ENCODE peak calls at places on chromosomes 5 and 9, in five cellular contexts. One of them, this sample, is unnamed.
A peak's percentile ranks its signal among the peaks of the same experiment; 100 is the strongest.

GRCh38 chr9:68844623-68845612 is 139.9 kb downstream of the PIP5K1B start:
- DNase-seq in CD8-positive, alpha-beta memory T cell: no peak
- DNase-seq in activated CD4-positive, CD25-positive, alpha-beta regulatory T cell treated with anti-CD3 and anti-CD28 coated beads, Interleukin-2, amount 50 U/mL, for 72 hours: no peak
- DNase-seq in amniotic stem cell: no peak
- DNase-seq in heart right ventricle: peak; percentile 32
- DNase-seq in this sample: peak; percentile 57

GRCh38 chr5:138457532-138458275 is 7.6 kb upstream of the EGR1 start:
- DNase-seq in CD8-positive, alpha-beta memory T cell: no peak
- DNase-seq in activated CD4-positive, CD25-positive, alpha-beta regulatory T cell treated with anti-CD3 and anti-CD28 coated beads, Interleukin-2, amount 50 U/mL, for 72 hours: no peak
- DNase-seq in amniotic stem cell: no peak
- DNase-seq in heart right ventricle: no peak
- DNase-seq in this sample: no peak

GRCh38 chr9:77005216-77005615 is 14.2 kb upstream of the FOXB2 start:
- DNase-seq in CD8-positive, alpha-beta memory T cell: no peak
- DNase-seq in activated CD4-positive, CD25-positive, alpha-beta regulatory T cell treated with anti-CD3 and anti-CD28 coated beads, Interleukin-2, amount 50 U/mL, for 72 hours: no peak
- DNase-seq in amniotic stem cell: no peak
- DNase-seq in heart right ventricle: no peak
- DNase-seq in this sample: no peak

GRCh38 chr9:136361047-136361756 is 2.3 kb downstream of the DNLZ start:
- DNase-seq in CD8-positive, alpha-beta memory T cell: no peak
- DNase-seq in activated CD4-positive, CD25-positive, alpha-beta regulatory T cell treated with anti-CD3 and anti-CD28 coated beads, Interleukin-2, amount 50 U/mL, for 72 hours: no peak
- DNase-seq in amniotic stem cell: no peak
- DNase-seq in heart right ventricle: no peak
- DNase-seq in this sample: no peak

GRCh38 chr5:133407277-133407632 is 205.1 kb downstream of the FSTL4 start:
- DNase-seq in CD8-positive, alpha-beta memory T cell: no peak
- DNase-seq in activated CD4-positive, CD25-positive, alpha-beta regulatory T cell treated with anti-CD3 and anti-CD28 coated beads, Interleukin-2, amount 50 U/mL, for 72 hours: no peak
- DNase-seq in amniotic stem cell: no peak
- DNase-seq in heart right ventricle: no peak
- DNase-seq in this sample: no peak

GRCh38 chr5:54091416-54092130 is 218.8 kb downstream of the ARL15 start:
- DNase-seq in CD8-positive, alpha-beta memory T cell: no peak
- DNase-seq in activated CD4-positive, CD25-positive, alpha-beta regulatory T cell treated with anti-CD3 and anti-CD28 coated beads, Interleukin-2, amount 50 U/mL, for 72 hours: no peak
- DNase-seq in amniotic stem cell: no peak
- DNase-seq in heart right ventricle: peak; percentile 49
- DNase-seq in this sample: no peak

GRCh38 chr5:34509392-34509791 is 146.7 kb upstream of the RAI14 start:
- DNase-seq in CD8-positive, alpha-beta memory T cell: no peak
- DNase-seq in activated CD4-positive, CD25-positive, alpha-beta regulatory T cell treated with anti-CD3 and anti-CD28 coated beads, Interleukin-2, amount 50 U/mL, for 72 hours: no peak
- DNase-seq in amniotic stem cell: no peak
- DNase-seq in heart right ventricle: no peak
- DNase-seq in this sample: no peak

GRCh38 chr9:127292415-127292814 is 27.8 kb downstream of the GARNL3 start:
- DNase-seq in CD8-positive, alpha-beta memory T cell: no peak
- DNase-seq in activated CD4-positive, CD25-positive, alpha-beta regulatory T cell treated with anti-CD3 and anti-CD28 coated beads, Interleukin-2, amount 50 U/mL, for 72 hours: no peak
- DNase-seq in amniotic stem cell: no peak
- DNase-seq in heart right ventricle: no peak
- DNase-seq in this sample: no peak

GRCh38 chr5:44536650-44537260 is 147.5 kb upstream of the FGF10 start:
- DNase-seq in CD8-positive, alpha-beta memory T cell: no peak
- DNase-seq in activated CD4-positive, CD25-positive, alpha-beta regulatory T cell treated with anti-CD3 and anti-CD28 coated beads, Interleukin-2, amount 50 U/mL, for 72 hours: no peak
- DNase-seq in amniotic stem cell: no peak
- DNase-seq in heart right ventricle: no peak
- DNase-seq in this sample: no peak

GRCh38 chr9:78074385-78075291 is 43.0 kb upstream of the GNAQ start:
- DNase-seq in CD8-positive, alpha-beta memory T cell: peak; percentile 22
- DNase-seq in activated CD4-positive, CD25-positive, alpha-beta regulatory T cell treated with anti-CD3 and anti-CD28 coated beads, Interleukin-2, amount 50 U/mL, for 72 hours: no peak
- DNase-seq in amniotic stem cell: no peak
- DNase-seq in heart right ventricle: no peak
- DNase-seq in this sample: no peak

GRCh38 chr9:95715911-95716435 is 159.5 kb upstream of the ERCC6L2 start:
- DNase-seq in CD8-positive, alpha-beta memory T cell: no peak
- DNase-seq in activated CD4-positive, CD25-positive, alpha-beta regulatory T cell treated with anti-CD3 and anti-CD28 coated beads, Interleukin-2, amount 50 U/mL, for 72 hours: no peak
- DNase-seq in amniotic stem cell: no peak
- DNase-seq in heart right ventricle: no peak
- DNase-seq in this sample: no peak

GRCh38 chr5:176658817-176659216 is 11.5 kb downstream of the TSPAN17 start:
- DNase-seq in CD8-positive, alpha-beta memory T cell: peak; percentile 49
- DNase-seq in activated CD4-positive, CD25-positive, alpha-beta regulatory T cell treated with anti-CD3 and anti-CD28 coated beads, Interleukin-2, amount 50 U/mL, for 72 hours: no peak
- DNase-seq in amniotic stem cell: no peak
- DNase-seq in heart right ventricle: no peak
- DNase-seq in this sample: peak; percentile 35

GRCh38 chr9:14400658-14400995 is 86.7 kb upstream of the NFIB start:
- DNase-seq in CD8-positive, alpha-beta memory T cell: no peak
- DNase-seq in activated CD4-positive, CD25-positive, alpha-beta regulatory T cell treated with anti-CD3 and anti-CD28 coated beads, Interleukin-2, amount 50 U/mL, for 72 hours: no peak
- DNase-seq in amniotic stem cell: no peak
- DNase-seq in heart right ventricle: peak; percentile 15
- DNase-seq in this sample: no peak

GRCh38 chr9:20592673-20593072 is 29.6 kb downstream of the MLLT3 start:
- DNase-seq in CD8-positive, alpha-beta memory T cell: no peak
- DNase-seq in activated CD4-positive, CD25-positive, alpha-beta regulatory T cell treated with anti-CD3 and anti-CD28 coated beads, Interleukin-2, amount 50 U/mL, for 72 hours: no peak
- DNase-seq in amniotic stem cell: no peak
- DNase-seq in heart right ventricle: no peak
- DNase-seq in this sample: no peak

GRCh38 chr5:158819840-158820620 is 279.7 kb downstream of the EBF1 start:
- DNase-seq in CD8-positive, alpha-beta memory T cell: no peak
- DNase-seq in activated CD4-positive, CD25-positive, alpha-beta regulatory T cell treated with anti-CD3 and anti-CD28 coated beads, Interleukin-2, amount 50 U/mL, for 72 hours: no peak
- DNase-seq in amniotic stem cell: peak; percentile 13
- DNase-seq in heart right ventricle: no peak
- DNase-seq in this sample: no peak

GRCh38 chr5:45109062-45109461 is 300.3 kb downstream of the MRPS30 start:
- DNase-seq in CD8-positive, alpha-beta memory T cell: no peak
- DNase-seq in activated CD4-positive, CD25-positive, alpha-beta regulatory T cell treated with anti-CD3 and anti-CD28 coated beads, Interleukin-2, amount 50 U/mL, for 72 hours: no peak
- DNase-seq in amniotic stem cell: no peak
- DNase-seq in heart right ventricle: no peak
- DNase-seq in this sample: no peak

GRCh38 chr9:69221036-69221435 is 47.0 kb downstream of the TJP2 start:
- DNase-seq in CD8-positive, alpha-beta memory T cell: no peak
- DNase-seq in activated CD4-positive, CD25-positive, alpha-beta regulatory T cell treated with anti-CD3 and anti-CD28 coated beads, Interleukin-2, amount 50 U/mL, for 72 hours: no peak
- DNase-seq in amniotic stem cell: no peak
- DNase-seq in heart right ventricle: no peak
- DNase-seq in this sample: no peak

GRCh38 chr5:112642885-112643284 is 94.8 kb upstream of the APC start:
- DNase-seq in CD8-positive, alpha-beta memory T cell: no peak
- DNase-seq in activated CD4-positive, CD25-positive, alpha-beta regulatory T cell treated with anti-CD3 and anti-CD28 coated beads, Interleukin-2, amount 50 U/mL, for 72 hours: no peak
- DNase-seq in amniotic stem cell: no peak
- DNase-seq in heart right ventricle: no peak
- DNase-seq in this sample: no peak

GRCh38 chr5:62093981-62094380 is 212.0 kb upstream of the KIF2A start:
- DNase-seq in CD8-positive, alpha-beta memory T cell: no peak
- DNase-seq in activated CD4-positive, CD25-positive, alpha-beta regulatory T cell treated with anti-CD3 and anti-CD28 coated beads, Interleukin-2, amount 50 U/mL, for 72 hours: no peak
- DNase-seq in amniotic stem cell: no peak
- DNase-seq in heart right ventricle: no peak
- DNase-seq in this sample: no peak

GRCh38 chr5:112196574-112196973 is 222.5 kb downstream of the EPB41L4A start:
- DNase-seq in CD8-positive, alpha-beta memory T cell: no peak
- DNase-seq in activated CD4-positive, CD25-positive, alpha-beta regulatory T cell treated with anti-CD3 and anti-CD28 coated beads, Interleukin-2, amount 50 U/mL, for 72 hours: no peak
- DNase-seq in amniotic stem cell: no peak
- DNase-seq in heart right ventricle: no peak
- DNase-seq in this sample: no peak

GRCh38 chr9:113484258-113484730 is 20.8 kb downstream of the RGS3 start:
- DNase-seq in CD8-positive, alpha-beta memory T cell: no peak
- DNase-seq in activated CD4-positive, CD25-positive, alpha-beta regulatory T cell treated with anti-CD3 and anti-CD28 coated beads, Interleukin-2, amount 50 U/mL, for 72 hours: no peak
- DNase-seq in amniotic stem cell: no peak
- DNase-seq in heart right ventricle: peak; percentile 81
- DNase-seq in this sample: peak; percentile 36

GRCh38 chr5:73365301-73365853 is 83.2 kb downstream of the FOXD1 start:
- DNase-seq in CD8-positive, alpha-beta memory T cell: no peak
- DNase-seq in activated CD4-positive, CD25-positive, alpha-beta regulatory T cell treated with anti-CD3 and anti-CD28 coated beads, Interleukin-2, amount 50 U/mL, for 72 hours: no peak
- DNase-seq in amniotic stem cell: peak; percentile 40
- DNase-seq in heart right ventricle: no peak
- DNase-seq in this sample: no peak